ENCODE peak calls at places on chromosomes 4 and X, in six cellular contexts. One of them, this sample, is unnamed.

GRCh38 chrX:130772313-130773140 is 130.5 kb downstream of the ENOX2 start:
- DNase-seq in activated CD8-positive, alpha-beta memory T cell treated with anti-CD3 and anti-CD28 coated beads for 48 hours: no peak
- DNase-seq in WTC11: no peak
- DNase-seq in activated gamma-delta T cell treated with anti-CD3 and anti-CD28 coated beads, Interleukin-2, amount 50 U/mL, for 16 hours: no peak
- DNase-seq in fibroblast of lung: peak
- DNase-seq in HS-27A: peak
- DNase-seq in this sample: no peak

GRCh38 chrX:110421499-110422455 is 63.1 kb downstream of the RTL9 start:
- DNase-seq in activated CD8-positive, alpha-beta memory T cell treated with anti-CD3 and anti-CD28 coated beads for 48 hours: no peak
- DNase-seq in WTC11: no peak
- DNase-seq in activated gamma-delta T cell treated with anti-CD3 and anti-CD28 coated beads, Interleukin-2, amount 50 U/mL, for 16 hours: no peak
- DNase-seq in fibroblast of lung: no peak
- DNase-seq in HS-27A: no peak
- DNase-seq in this sample: no peak

GRCh38 chr4:15755321-15755750 is 22.8 kb upstream of the CD38 start:
- DNase-seq in activated CD8-positive, alpha-beta memory T cell treated with anti-CD3 and anti-CD28 coated beads for 48 hours: no peak
- DNase-seq in WTC11: no peak
- DNase-seq in activated gamma-delta T cell treated with anti-CD3 and anti-CD28 coated beads, Interleukin-2, amount 50 U/mL, for 16 hours: peak
- DNase-seq in fibroblast of lung: peak
- DNase-seq in HS-27A: peak
- DNase-seq in this sample: peak

GRCh38 chr4:161555689-161556660 is 607.8 kb downstream of the FSTL5 start:
- DNase-seq in activated CD8-positive, alpha-beta memory T cell treated with anti-CD3 and anti-CD28 coated beads for 48 hours: no peak
- DNase-seq in WTC11: no peak
- DNase-seq in activated gamma-delta T cell treated with anti-CD3 and anti-CD28 coated beads, Interleukin-2, amount 50 U/mL, for 16 hours: no peak
- DNase-seq in fibroblast of lung: peak
- DNase-seq in HS-27A: peak
- DNase-seq in this sample: no peak

GRCh38 chr4:79662651-79663050 is 254.6 kb upstream of the GK2 start:
- DNase-seq in activated CD8-positive, alpha-beta memory T cell treated with anti-CD3 and anti-CD28 coated beads for 48 hours: no peak
- DNase-seq in WTC11: no peak
- DNase-seq in activated gamma-delta T cell treated with anti-CD3 and anti-CD28 coated beads, Interleukin-2, amount 50 U/mL, for 16 hours: no peak
- DNase-seq in fibroblast of lung: no peak
- DNase-seq in HS-27A: no peak
- DNase-seq in this sample: no peak

GRCh38 chrX:129091097-129091496 is 432.2 kb downstream of the SMARCA1 start:
- DNase-seq in activated CD8-positive, alpha-beta memory T cell treated with anti-CD3 and anti-CD28 coated beads for 48 hours: no peak
- DNase-seq in WTC11: peak
- DNase-seq in activated gamma-delta T cell treated with anti-CD3 and anti-CD28 coated beads, Interleukin-2, amount 50 U/mL, for 16 hours: no peak
- DNase-seq in fibroblast of lung: no peak
- DNase-seq in HS-27A: no peak
- DNase-seq in this sample: no peak

GRCh38 chr4:26459756-26460530 is 30.3 kb downstream of the CCKAR start:
- DNase-seq in activated CD8-positive, alpha-beta memory T cell treated with anti-CD3 and anti-CD28 coated beads for 48 hours: no peak
- DNase-seq in WTC11: no peak
- DNase-seq in activated gamma-delta T cell treated with anti-CD3 and anti-CD28 coated beads, Interleukin-2, amount 50 U/mL, for 16 hours: no peak
- DNase-seq in fibroblast of lung: no peak
- DNase-seq in HS-27A: peak
- DNase-seq in this sample: no peak

GRCh38 chr4:139844459-139845036 is 178.9 kb downstream of the MGST2 start:
- DNase-seq in activated CD8-positive, alpha-beta memory T cell treated with anti-CD3 and anti-CD28 coated beads for 48 hours: no peak
- DNase-seq in WTC11: no peak
- DNase-seq in activated gamma-delta T cell treated with anti-CD3 and anti-CD28 coated beads, Interleukin-2, amount 50 U/mL, for 16 hours: no peak
- DNase-seq in fibroblast of lung: no peak
- DNase-seq in HS-27A: no peak
- DNase-seq in this sample: no peak

GRCh38 chr4:664713-665231 is 9.3 kb downstream of the ATP5ME start:
- DNase-seq in activated CD8-positive, alpha-beta memory T cell treated with anti-CD3 and anti-CD28 coated beads for 48 hours: no peak
- DNase-seq in WTC11: no peak
- DNase-seq in activated gamma-delta T cell treated with anti-CD3 and anti-CD28 coated beads, Interleukin-2, amount 50 U/mL, for 16 hours: no peak
- DNase-seq in fibroblast of lung: no peak
- DNase-seq in HS-27A: no peak
- DNase-seq in this sample: no peak

GRCh38 chr4:71239365-71239764 is 99.5 kb upstream of the SLC4A4 start:
- DNase-seq in activated CD8-positive, alpha-beta memory T cell treated with anti-CD3 and anti-CD28 coated beads for 48 hours: no peak
- DNase-seq in WTC11: no peak
- DNase-seq in activated gamma-delta T cell treated with anti-CD3 and anti-CD28 coated beads, Interleukin-2, amount 50 U/mL, for 16 hours: no peak
- DNase-seq in fibroblast of lung: peak
- DNase-seq in HS-27A: no peak
- DNase-seq in this sample: no peak

GRCh38 chr4:83334425-83335241 is at the start of gene HPSE:
- DNase-seq in activated CD8-positive, alpha-beta memory T cell treated with anti-CD3 and anti-CD28 coated beads for 48 hours: peak
- DNase-seq in WTC11: peak
- DNase-seq in activated gamma-delta T cell treated with anti-CD3 and anti-CD28 coated beads, Interleukin-2, amount 50 U/mL, for 16 hours: peak
- DNase-seq in fibroblast of lung: peak
- DNase-seq in HS-27A: peak
- DNase-seq in this sample: peak

GRCh38 chr4:136562842-136563241 is 969.5 kb downstream of the PCDH18 start:
- DNase-seq in activated CD8-positive, alpha-beta memory T cell treated with anti-CD3 and anti-CD28 coated beads for 48 hours: no peak
- DNase-seq in WTC11: no peak
- DNase-seq in activated gamma-delta T cell treated with anti-CD3 and anti-CD28 coated beads, Interleukin-2, amount 50 U/mL, for 16 hours: no peak
- DNase-seq in fibroblast of lung: peak
- DNase-seq in HS-27A: peak
- DNase-seq in this sample: no peak

GRCh38 chrX:77009691-77010090 is 437.5 kb upstream of the FGF16 start:
- DNase-seq in activated CD8-positive, alpha-beta memory T cell treated with anti-CD3 and anti-CD28 coated beads for 48 hours: no peak
- DNase-seq in WTC11: no peak
- DNase-seq in activated gamma-delta T cell treated with anti-CD3 and anti-CD28 coated beads, Interleukin-2, amount 50 U/mL, for 16 hours: no peak
- DNase-seq in fibroblast of lung: peak
- DNase-seq in HS-27A: peak
- DNase-seq in this sample: no peak

GRCh38 chr4:176001171-176002006 is 64.3 kb upstream of the WDR17 start:
- DNase-seq in activated CD8-positive, alpha-beta memory T cell treated with anti-CD3 and anti-CD28 coated beads for 48 hours: no peak
- DNase-seq in WTC11: peak
- DNase-seq in activated gamma-delta T cell treated with anti-CD3 and anti-CD28 coated beads, Interleukin-2, amount 50 U/mL, for 16 hours: no peak
- DNase-seq in fibroblast of lung: peak
- DNase-seq in HS-27A: no peak
- DNase-seq in this sample: no peak

GRCh38 chr4:25290490-25291067 is 22.0 kb upstream of the ZCCHC4 start:
- DNase-seq in activated CD8-positive, alpha-beta memory T cell treated with anti-CD3 and anti-CD28 coated beads for 48 hours: no peak
- DNase-seq in WTC11: no peak
- DNase-seq in activated gamma-delta T cell treated with anti-CD3 and anti-CD28 coated beads, Interleukin-2, amount 50 U/mL, for 16 hours: no peak
- DNase-seq in fibroblast of lung: no peak
- DNase-seq in HS-27A: no peak
- DNase-seq in this sample: no peak

GRCh38 chr4:89284828-89285227 is 22.8 kb downstream of the GPRIN3 start:
- DNase-seq in activated CD8-positive, alpha-beta memory T cell treated with anti-CD3 and anti-CD28 coated beads for 48 hours: no peak
- DNase-seq in WTC11: no peak
- DNase-seq in activated gamma-delta T cell treated with anti-CD3 and anti-CD28 coated beads, Interleukin-2, amount 50 U/mL, for 16 hours: no peak
- DNase-seq in fibroblast of lung: no peak
- DNase-seq in HS-27A: no peak
- DNase-seq in this sample: no peak

GRCh38 chr4:180028682-180029081 is 2214.5 kb upstream of the TENM3 start:
- DNase-seq in activated CD8-positive, alpha-beta memory T cell treated with anti-CD3 and anti-CD28 coated beads for 48 hours: no peak
- DNase-seq in WTC11: peak
- DNase-seq in activated gamma-delta T cell treated with anti-CD3 and anti-CD28 coated beads, Interleukin-2, amount 50 U/mL, for 16 hours: no peak
- DNase-seq in fibroblast of lung: peak
- DNase-seq in HS-27A: no peak
- DNase-seq in this sample: no peak

GRCh38 chrX:114465689-114466088 is 118.2 kb upstream of the HTR2C start:
- DNase-seq in activated CD8-positive, alpha-beta memory T cell treated with anti-CD3 and anti-CD28 coated beads for 48 hours: no peak
- DNase-seq in WTC11: no peak
- DNase-seq in activated gamma-delta T cell treated with anti-CD3 and anti-CD28 coated beads, Interleukin-2, amount 50 U/mL, for 16 hours: no peak
- DNase-seq in fibroblast of lung: no peak
- DNase-seq in HS-27A: no peak
- DNase-seq in this sample: no peak

GRCh38 chr4:60890743-60891142 is 309.4 kb upstream of the ADGRL3 start:
- DNase-seq in activated CD8-positive, alpha-beta memory T cell treated with anti-CD3 and anti-CD28 coated beads for 48 hours: no peak
- DNase-seq in WTC11: no peak
- DNase-seq in activated gamma-delta T cell treated with anti-CD3 and anti-CD28 coated beads, Interleukin-2, amount 50 U/mL, for 16 hours: no peak
- DNase-seq in fibroblast of lung: no peak
- DNase-seq in HS-27A: no peak
- DNase-seq in this sample: no peak

GRCh38 chrX:72025236-72025770 is 106.4 kb downstream of the RTL5 start:
- DNase-seq in activated CD8-positive, alpha-beta memory T cell treated with anti-CD3 and anti-CD28 coated beads for 48 hours: no peak
- DNase-seq in WTC11: no peak
- DNase-seq in activated gamma-delta T cell treated with anti-CD3 and anti-CD28 coated beads, Interleukin-2, amount 50 U/mL, for 16 hours: no peak
- DNase-seq in fibroblast of lung: no peak
- DNase-seq in HS-27A: no peak
- DNase-seq in this sample: no peak

GRCh38 chrX:31201503-31201902 is 129.7 kb upstream of the FTHL17 start:
- DNase-seq in activated CD8-positive, alpha-beta memory T cell treated with anti-CD3 and anti-CD28 coated beads for 48 hours: no peak
- DNase-seq in WTC11: no peak
- DNase-seq in activated gamma-delta T cell treated with anti-CD3 and anti-CD28 coated beads, Interleukin-2, amount 50 U/mL, for 16 hours: no peak
- DNase-seq in fibroblast of lung: no peak
- DNase-seq in HS-27A: no peak
- DNase-seq in this sample: no peak

GRCh38 chr4:2281575-2282343 is 19.9 kb upstream of the MXD4 start:
- DNase-seq in activated CD8-positive, alpha-beta memory T cell treated with anti-CD3 and anti-CD28 coated beads for 48 hours: no peak
- DNase-seq in WTC11: no peak
- DNase-seq in activated gamma-delta T cell treated with anti-CD3 and anti-CD28 coated beads, Interleukin-2, amount 50 U/mL, for 16 hours: peak
- DNase-seq in fibroblast of lung: no peak
- DNase-seq in HS-27A: no peak
- DNase-seq in this sample: peak